ENCODE peak calls at places on chromosomes 12 and 14, in four cellular contexts. X is body of pancreas, S is spleen, W is IMR-90. R is an unnamed sample.

GRCh38 chr12:124416516-124417395 is 121.9 kb downstream of the RFLNA start:
- DNase-seq in X (no peak), S (no peak), W (peak; percentile 43), R (no peak)

GRCh38 chr14:89921896-89922548 is 32.5 kb downstream of the EFCAB11 start:
- DNase-seq in W (peak; percentile 87), S (no peak), X (no peak), R (no peak)

GRCh38 chr12:54569995-54570531 is 18.4 kb downstream of the PPP1R1A start:
- DNase-seq in S (no peak), X (no peak), W (no peak), R (no peak)

GRCh38 chr14:88036422-88036821 is 31.5 kb downstream of the GPR65 start:
- DNase-seq in S (no peak), X (no peak), W (no peak), R (no peak)

GRCh38 chr14:100714205-100714781 is 12.4 kb upstream of the DLK1 start:
- DNase-seq in W (no peak), S (no peak), X (no peak), R (no peak)

GRCh38 chr12:119704065-119704747 is 36.3 kb downstream of the PRKAB1 start:
- DNase-seq in S (no peak), X (no peak), W (peak; percentile 50), R (no peak)

GRCh38 chr12:107440596-107440995 is 245.0 kb upstream of the PWP1 start:
- DNase-seq in S (peak; percentile 34), W (no peak), X (no peak), R (no peak)

GRCh38 chr12:39571351-39571750 is 48.3 kb downstream of the ABCD2 start:
- DNase-seq in S (no peak), W (no peak), X (no peak), R (no peak)

GRCh38 chr12:121579190-121579791 is 1.5 kb downstream of the KDM2B start:
- DNase-seq in X (peak; percentile 55), W (no peak), S (peak; percentile 89), R (peak; percentile 75)

GRCh38 chr14:53663709-53664108 is 292.9 kb downstream of the BMP4 start:
- DNase-seq in X (no peak), W (peak; percentile 9), S (no peak), R (no peak)

GRCh38 chr14:105299654-105300541 is 903 bp downstream of the BRF1 start:
- DNase-seq in W (no peak), X (peak; percentile 61), S (no peak), R (no peak)

GRCh38 chr14:102939820-102940561 is 17.5 kb downstream of the AMN start:
- DNase-seq in S (no peak), W (no peak), X (no peak), R (peak; percentile 94)

GRCh38 chr14:104399432-104400155 is 180.0 kb upstream of the C14orf180 start:
- DNase-seq in X (no peak), W (no peak), S (no peak), R (no peak)

GRCh38 chr14:35285168-35285990 is 6.8 kb upstream of the PSMA6 start:
- DNase-seq in S (no peak), W (peak; percentile 8), X (no peak), R (no peak)

GRCh38 chr14:50000215-50001145 is 107.6 kb downstream of the ARF6 start:
- DNase-seq in S (peak; percentile 92), X (peak; percentile 45), W (peak; percentile 84), R (peak; percentile 81)

GRCh38 chr14:104227806-104228205 is 89.4 kb downstream of the KIF26A start:
- DNase-seq in S (peak; percentile 16), W (no peak), X (no peak), R (peak; percentile 7)

GRCh38 chr14:78848234-78848820 is 678.2 kb downstream of the NRXN3 start:
- DNase-seq in X (peak; percentile 38), W (peak; percentile 31), S (no peak), R (no peak)

GRCh38 chr12:5905757-5906156 is 39.3 kb downstream of the ANO2 start:
- DNase-seq in S (no peak), W (no peak), X (no peak), R (no peak)

GRCh38 chr14:53391156-53391555 is 238.0 kb upstream of the DDHD1 start:
- DNase-seq in X (no peak), S (no peak), W (peak; percentile 72), R (no peak)

GRCh38 chr12:9741726-9742125 is 8.8 kb upstream of the CLECL1 start:
- DNase-seq in W (no peak), X (no peak), S (peak; percentile 80), R (no peak)

GRCh38 chr12:120367252-120367923 is 1.6 kb downstream of the MSI1 start:
- DNase-seq in S (no peak), X (peak; percentile 58), W (no peak), R (no peak)

GRCh38 chr12:18108611-18109010 is 18.6 kb upstream of the RERGL start:
- DNase-seq in S (no peak), X (no peak), W (no peak), R (no peak)

GRCh38 chr12:121238086-121238485 is 28.2 kb downstream of the P2RX4 start:
- DNase-seq in S (no peak), X (no peak), W (no peak), R (no peak)

GRCh38 chr14:70148911-70149675 is 39.7 kb downstream of the SLC8A3 start:
- DNase-seq in S (no peak), W (no peak), X (no peak), R (no peak)

GRCh38 chr14:54547583-54547982 is 19.3 kb upstream of the SAMD4A start:
- DNase-seq in W (no peak), S (no peak), X (no peak), R (no peak)

GRCh38 chr14:46580941-46581671 is 70.5 kb downstream of the RPL10L start:
- DNase-seq in X (peak; percentile 5), W (no peak), S (no peak), R (no peak)

GRCh38 chr12:93789767-93790166 is 112.6 kb downstream of the CRADD start:
- DNase-seq in X (no peak), S (no peak), W (no peak), R (no peak)

GRCh38 chr12:93785262-93786010 is 108.3 kb downstream of the CRADD start:
- DNase-seq in S (no peak), X (peak; percentile 25), W (peak; percentile 97), R (no peak)

GRCh38 chr12:93786669-93787397 is 109.7 kb downstream of the CRADD start:
- DNase-seq in S (no peak), X (no peak), W (no peak), R (no peak)

GRCh38 chr12:93790472-93791152 is 113.4 kb downstream of the CRADD start:
- DNase-seq in W (peak; percentile 89), X (no peak), S (no peak), R (no peak)

DNA sequence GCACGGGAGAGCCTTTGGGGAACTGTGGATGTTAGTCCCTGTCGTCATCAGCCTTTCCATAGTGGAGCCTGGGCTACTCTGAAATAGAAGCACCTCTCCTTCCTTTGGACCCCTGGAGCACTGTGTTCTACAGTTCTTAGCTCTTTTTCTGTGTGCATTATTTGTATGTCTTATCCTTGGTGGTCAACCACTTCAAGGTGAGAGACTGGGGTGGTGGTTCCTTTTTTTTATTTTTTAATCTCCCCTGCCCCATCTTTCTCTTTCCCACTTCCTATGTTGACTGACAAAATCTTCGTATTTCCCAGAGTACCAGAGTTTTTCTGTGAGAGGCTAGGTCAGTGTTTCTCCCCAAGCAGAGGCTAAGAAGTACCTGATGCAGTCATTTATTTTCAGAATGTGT is 111.7 kb downstream of the CRADD start:
- DNase-seq in S (no peak), W (no peak), X (no peak), R (no peak)
- H3K27ac ChIP-seq in S (no peak overlapping the region), W (peak overlapping the region; percentile 49), X (no peak overlapping the region), R (no peak overlapping the region)

DNA sequence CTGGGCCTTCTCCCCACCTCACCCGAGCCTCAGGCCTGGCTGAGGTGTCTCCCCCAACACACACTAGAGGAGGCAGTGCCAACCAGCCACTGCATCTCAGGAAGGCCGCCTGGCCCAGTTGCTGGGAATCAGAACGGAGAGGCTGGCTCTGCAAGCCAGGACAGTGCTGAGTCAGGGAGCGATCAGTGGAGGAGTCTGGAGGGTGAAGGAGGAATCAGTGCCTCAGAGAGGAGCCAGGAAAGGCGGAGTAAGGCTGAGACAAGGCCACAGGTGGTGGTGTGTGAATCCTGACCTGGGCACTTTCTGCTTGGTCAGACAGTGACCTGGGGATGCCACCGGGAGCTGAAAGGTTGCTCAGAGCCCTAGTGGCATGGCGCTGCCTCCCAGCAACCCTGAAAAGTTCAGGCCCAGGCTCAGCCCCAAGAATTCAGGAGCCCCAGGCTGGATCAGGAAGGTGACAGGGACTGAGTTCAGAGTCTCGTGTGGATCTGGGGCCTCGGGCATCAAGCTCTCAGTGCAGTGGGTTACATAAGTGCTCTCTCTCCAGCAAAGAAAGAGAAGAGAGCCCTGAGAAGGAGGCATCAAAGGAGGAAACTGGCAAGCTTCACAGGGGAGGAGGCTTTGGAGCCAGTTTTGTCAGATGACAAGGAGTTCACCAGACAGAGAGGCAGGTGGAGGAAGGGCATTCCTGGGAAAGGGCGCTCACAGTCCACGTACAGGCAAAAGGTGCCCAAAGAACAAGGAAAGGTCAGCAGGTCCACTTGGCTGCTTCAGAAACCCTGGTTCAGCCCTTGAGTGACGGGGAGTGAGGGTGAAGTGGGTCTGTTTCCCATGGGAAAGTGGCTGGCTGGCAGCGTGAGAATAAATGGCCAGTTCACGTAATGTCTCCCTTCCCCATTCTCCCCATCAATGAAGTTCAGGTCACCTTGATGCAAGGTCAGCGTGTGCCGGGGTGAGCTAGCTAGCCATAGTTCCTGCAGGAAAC is 87.8 kb downstream of the ZFP36L1 start:
- DNase-seq in S (no peak), X (no peak), W (peak; percentile 44), R (no peak)
- H3K27ac ChIP-seq in S (no peak overlapping the region), X (no peak overlapping the region), W (no peak overlapping the region), R (no peak overlapping the region)

GRCh38 chr14:72708708-72709475 is 185.0 kb downstream of the DPF3 start:
- DNase-seq in X (no peak), S (no peak), W (no peak), R (no peak)

GRCh38 chr14:72701610-72702009 is 192.3 kb downstream of the DPF3 start:
- DNase-seq in X (no peak), W (peak; percentile 25), S (no peak), R (no peak)

GRCh38 chr14:72710212-72710611 is 183.7 kb downstream of the DPF3 start:
- DNase-seq in X (no peak), W (peak; percentile 60), S (no peak), R (no peak)

GRCh38 chr14:72704507-72704906 is 189.4 kb downstream of the DPF3 start:
- DNase-seq in S (no peak), X (no peak), W (no peak), R (no peak)

GRCh38 chr14:72706485-72706884 is 187.4 kb downstream of the DPF3 start:
- DNase-seq in X (no peak), S (no peak), W (no peak), R (no peak)
- H3K27ac ChIP-seq in X (no peak overlapping the region), S (no peak overlapping the region), W (no peak overlapping the region), R (no peak overlapping the region)

GRCh38 chr12:67794151-67794550 is 145.6 kb downstream of the DYRK2 start:
- DNase-seq in S (no peak), W (peak; percentile 84), X (no peak), R (no peak)

GRCh38 chr12:67795235-67795634 is 146.7 kb downstream of the DYRK2 start:
- DNase-seq in W (peak; percentile 35), X (no peak), S (no peak), R (no peak)

GRCh38 chr12:67789266-67789665 is 140.7 kb downstream of the DYRK2 start:
- DNase-seq in X (no peak), W (no peak), S (no peak), R (no peak)

GRCh38 chr12:67790660-67791059 is 142.1 kb downstream of the DYRK2 start:
- DNase-seq in X (no peak), W (peak; percentile 10), S (no peak), R (no peak)

DNA sequence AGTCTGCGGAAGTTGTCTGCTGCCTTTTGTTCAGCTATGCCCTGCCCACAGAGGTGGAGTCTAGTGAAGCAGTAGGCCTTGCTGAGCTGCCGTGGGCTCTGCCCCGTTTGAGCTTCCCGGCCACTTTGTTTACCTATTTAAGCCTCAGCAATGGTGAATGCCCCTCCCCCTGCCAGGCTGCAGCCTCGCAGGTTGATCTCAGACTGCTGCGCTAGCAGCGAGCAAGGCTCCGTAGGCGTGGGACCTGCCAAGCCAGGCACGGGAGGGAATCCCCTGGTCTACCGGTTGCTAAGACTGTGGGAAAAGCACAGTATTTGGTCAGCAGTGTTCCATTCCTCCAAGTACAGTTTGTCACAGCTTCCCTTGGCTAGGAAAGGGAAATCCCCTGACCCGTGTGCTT is 143.6 kb downstream of the DYRK2 start:
- DNase-seq in S (no peak), X (peak; percentile 93), W (no peak), R (no peak)
- H3K27ac ChIP-seq in S (no peak overlapping the region), X (peak overlapping the region; percentile 73), W (no peak overlapping the region), R (no peak overlapping the region)

R was measured in upper lobe of right lung.